ENCODE peak calls at places on chromosome 6, in seven cellular contexts. L, P, Y, F, X, Q and N are unnamed samples.

GRCh38 chr6:129498950-129499870 is 210.8 kb downstream of the ARHGAP18 start:
- DNase-seq in L (peak), P (peak), Y (peak), F (peak), X (no peak), Q (peak), N (peak)

GRCh38 chr6:132527791-132528190 is 10.3 kb upstream of the TAAR9 start:
- DNase-seq in L (no peak), P (peak), Y (no peak), F (peak), X (no peak), Q (peak), N (no peak)

GRCh38 chr6:137724018-137724403 is 143.0 kb upstream of the TNFAIP3 start:
- DNase-seq in L (no peak), P (peak), Y (no peak), F (no peak), X (no peak), Q (no peak), N (no peak)

GRCh38 chr6:17845598-17845997 is 138.9 kb upstream of the NUP153 start:
- DNase-seq in L (no peak), P (no peak), Y (no peak), F (no peak), X (no peak), Q (no peak), N (no peak)

GRCh38 chr6:73566954-73567591 is 46.2 kb upstream of the EEF1A1 start:
- DNase-seq in L (no peak), P (peak), Y (no peak), F (peak), X (no peak), Q (peak), N (no peak)

GRCh38 chr6:115271001-115271400 is 789.7 kb downstream of the FRK start:
- DNase-seq in L (no peak), P (no peak), Y (no peak), F (no peak), X (no peak), Q (no peak), N (no peak)

GRCh38 chr6:18166314-18167007 is 11.2 kb downstream of the KDM1B start:
- DNase-seq in L (no peak), P (peak), Y (peak), F (peak), X (no peak), Q (no peak), N (no peak)

GRCh38 chr6:17589402-17590116 is 10.5 kb upstream of the FAM8A1 start:
- DNase-seq in L (peak), P (peak), Y (peak), F (peak), X (no peak), Q (peak), N (no peak)

GRCh38 chr6:147699637-147700036 is 191.1 kb downstream of the SAMD5 start:
- DNase-seq in L (no peak), P (peak), Y (peak), F (peak), X (no peak), Q (peak), N (no peak)

GRCh38 chr6:79544939-79545450 is 7.8 kb upstream of the LCA5 start:
- DNase-seq in L (peak), P (peak), Y (peak), F (peak), X (no peak), Q (peak), N (peak)

GRCh38 chr6:39206250-39206721 is 23.0 kb downstream of the KCNK5 start:
- DNase-seq in L (no peak), P (no peak), Y (no peak), F (no peak), X (no peak), Q (no peak), N (no peak)

GRCh38 chr6:127539292-127539691 is 20.2 kb upstream of the MTCL3 start:
- DNase-seq in L (no peak), P (peak), Y (peak), F (peak), X (no peak), Q (no peak), N (peak)